ENCODE peak calls at places on chromosomes 2 and 18, in ten cellular contexts. M is GM20000, E is lower leg skin, I is AG04449, P is astrocyte of the spinal cord, L is endodermal cell, W is AG09309, Q is foreskin fibroblast, Y is endothelial cell, X is dorsolateral prefrontal cortex. F is an unnamed sample.

GRCh38 chr18:59540356-59540755 is 156.9 kb downstream of the CCBE1 start:
- DNase-seq in P (no peak), Y (no peak), Q (no peak), X (no peak), L (no peak), M (no peak), I (no peak), E (no peak), W (no peak), F (no peak)

GRCh38 chr2:32699151-32699550 is 71.3 kb downstream of the TTC27 start:
- DNase-seq in Q (no peak), W (no peak), X (no peak), E (no peak), P (no peak), L (peak), Y (no peak), I (no peak), M (no peak), F (no peak)

GRCh38 chr2:78734221-78734620 is 291.3 kb upstream of the REG3G start:
- DNase-seq in X (no peak), L (no peak), Y (no peak), E (no peak), Q (no peak), I (no peak), W (no peak), P (no peak), M (no peak), F (no peak)

GRCh38 chr2:128808462-128809255 is 490.0 kb upstream of the HS6ST1 start:
- DNase-seq in X (no peak), E (no peak), Q (peak), M (no peak), I (peak), Y (no peak), P (peak), L (peak), W (no peak), F (no peak)

GRCh38 chr18:66582151-66582550 is 21.7 kb downstream of the CDH19 start:
- DNase-seq in E (no peak), Y (no peak), X (no peak), Q (no peak), L (no peak), W (no peak), M (no peak), P (no peak), I (no peak), F (no peak)

GRCh38 chr2:237894986-237895543 is 35.6 kb downstream of the RAMP1 start:
- DNase-seq in Y (no peak), Q (no peak), P (no peak), L (no peak), X (no peak), M (no peak), W (no peak), E (no peak), I (no peak), F (no peak)

GRCh38 chr2:241103176-241103595 is 1.1 kb upstream of the MTERF4 start:
- DNase-seq in P (no peak), W (no peak), Q (no peak), E (peak), X (no peak), L (peak), I (no peak), M (no peak), Y (no peak), F (no peak)

GRCh38 chr2:88139804-88140203 is 11.9 kb upstream of the FABP1 start:
- DNase-seq in P (no peak), I (no peak), E (no peak), M (no peak), X (no peak), Q (no peak), W (no peak), L (no peak), Y (no peak), F (no peak)

GRCh38 chr2:231167745-231168459 is 30.5 kb upstream of the ARMC9 start:
- DNase-seq in W (no peak), L (no peak), E (no peak), Y (no peak), M (no peak), X (no peak), P (no peak), I (no peak), Q (no peak), F (no peak)

GRCh38 chr18:39523281-39523680 is 1957.7 kb upstream of the CELF4 start:
- DNase-seq in X (no peak), M (no peak), I (no peak), P (peak), E (no peak), Y (no peak), W (no peak), L (no peak), Q (peak), F (no peak)

GRCh38 chr18:37783771-37784170 is 218.2 kb upstream of the CELF4 start:
- DNase-seq in W (no peak), L (no peak), E (no peak), I (no peak), M (no peak), P (no peak), X (no peak), Q (no peak), Y (no peak), F (no peak)

GRCh38 chr2:45344071-45344470 is 267.0 kb downstream of the SRBD1 start:
- DNase-seq in I (no peak), Y (no peak), M (no peak), P (no peak), L (no peak), E (no peak), W (no peak), X (no peak), Q (no peak), F (no peak)

GRCh38 chr2:148814853-148815419 is 60.1 kb upstream of the KIF5C start:
- DNase-seq in I (no peak), M (no peak), L (no peak), Y (no peak), Q (peak), X (no peak), E (no peak), W (no peak), P (peak), F (no peak)

GRCh38 chr2:216777637-216778273 is 82.1 kb downstream of the TNP1 start:
- DNase-seq in Y (peak), E (no peak), L (peak), Q (peak), P (peak), I (no peak), M (peak), X (no peak), W (no peak), F (peak)

GRCh38 chr2:201579536-201579935 is 63.8 kb downstream of the TMEM237 start:
- DNase-seq in P (peak), Y (no peak), Q (no peak), E (no peak), L (no peak), W (no peak), I (peak), X (no peak), M (no peak), F (no peak)

GRCh38 chr18:79850731-79851130 is 53.0 kb downstream of the KCNG2 start:
- DNase-seq in W (no peak), Y (no peak), Q (no peak), X (no peak), M (no peak), E (peak), I (no peak), L (no peak), P (no peak), F (no peak)

DNA sequence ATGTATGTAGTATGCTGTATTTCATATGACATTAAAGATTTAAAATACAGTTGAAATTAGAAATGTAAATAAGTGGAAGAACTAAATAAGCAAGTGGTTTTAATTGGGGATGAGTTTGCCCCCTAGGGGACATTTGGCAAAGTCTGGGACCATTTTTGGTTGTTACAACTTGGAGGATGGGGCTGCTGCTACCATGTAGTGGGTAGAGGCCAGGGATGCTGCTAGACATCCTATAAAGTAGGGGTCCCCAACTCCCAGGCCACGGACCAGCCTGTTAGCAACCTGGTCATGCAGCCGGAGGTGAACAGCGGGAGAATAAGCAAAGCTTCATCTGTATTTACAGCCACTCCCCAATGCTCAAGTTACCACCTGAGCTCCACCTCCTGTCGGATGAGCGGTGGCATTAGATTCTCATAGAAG is 27.9 kb upstream of the ASNSD1 start:
- DNase-seq in I (no peak), M (no peak), W (no peak), Y (peak), X (no peak), P (no peak), E (no peak), L (peak), Q (peak), F (peak)
- TF ChIP-seq CTCF in I (no peak), M (no peak), W (peak), Y (peak), X (no peak), P (peak), E (no peak), L (peak), Q (peak), F (peak)

DNA sequence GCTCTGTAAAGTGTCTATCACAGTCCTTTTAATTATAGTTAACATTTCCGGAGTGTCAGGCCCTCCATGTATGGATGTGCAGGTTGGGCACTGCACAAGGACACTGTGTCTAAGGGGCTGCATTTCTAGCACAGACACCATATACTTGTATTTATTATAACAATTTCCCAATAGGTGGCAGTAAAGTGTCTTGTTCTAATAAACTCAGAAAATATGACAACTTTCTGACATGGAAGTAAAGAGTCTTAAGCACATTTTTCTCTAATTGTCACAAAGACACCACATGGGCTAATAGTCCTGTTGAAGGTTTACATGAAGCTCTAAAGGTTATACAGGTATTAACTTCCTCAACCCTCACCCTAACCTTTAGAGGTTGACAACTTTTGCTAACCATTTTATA is 156.6 kb downstream of the DYSF start:
- DNase-seq in Y (no peak), W (peak), P (peak), I (peak), L (no peak), E (no peak), Q (peak), X (no peak), M (no peak), F (no peak)
- TF ChIP-seq CTCF in Y (no peak), W (peak), P (peak), I (peak), L (no peak), E (no peak), Q (peak), X (peak), M (no peak), F (peak)

DNA sequence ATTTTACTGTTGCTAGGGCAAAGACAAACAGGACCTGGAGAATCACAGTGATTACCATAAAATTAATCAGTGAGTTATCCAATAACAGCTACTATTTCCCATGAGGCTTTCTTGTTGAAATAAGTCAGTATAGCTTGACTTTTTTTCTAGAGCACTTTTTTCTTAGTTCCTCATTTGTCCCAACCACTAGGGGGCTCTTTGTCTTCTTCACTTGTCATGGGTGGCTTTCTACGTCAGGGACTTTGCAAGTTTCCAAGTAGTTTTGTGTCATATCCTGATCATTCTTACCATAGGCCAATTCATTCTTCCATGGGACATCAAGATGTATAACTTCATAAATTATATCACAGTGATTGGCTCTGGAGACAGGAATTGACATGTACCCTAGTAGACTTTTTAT is 1019.6 kb upstream of the PIK3C3 start:
- DNase-seq in Q (peak), I (no peak), Y (peak), P (no peak), E (no peak), X (no peak), M (peak), W (no peak), L (no peak), F (no peak)
- TF ChIP-seq CTCF in Q (peak), I (no peak), Y (peak), P (peak), E (no peak), X (peak), M (no peak), W (peak), L (peak), F (no peak)

DNA sequence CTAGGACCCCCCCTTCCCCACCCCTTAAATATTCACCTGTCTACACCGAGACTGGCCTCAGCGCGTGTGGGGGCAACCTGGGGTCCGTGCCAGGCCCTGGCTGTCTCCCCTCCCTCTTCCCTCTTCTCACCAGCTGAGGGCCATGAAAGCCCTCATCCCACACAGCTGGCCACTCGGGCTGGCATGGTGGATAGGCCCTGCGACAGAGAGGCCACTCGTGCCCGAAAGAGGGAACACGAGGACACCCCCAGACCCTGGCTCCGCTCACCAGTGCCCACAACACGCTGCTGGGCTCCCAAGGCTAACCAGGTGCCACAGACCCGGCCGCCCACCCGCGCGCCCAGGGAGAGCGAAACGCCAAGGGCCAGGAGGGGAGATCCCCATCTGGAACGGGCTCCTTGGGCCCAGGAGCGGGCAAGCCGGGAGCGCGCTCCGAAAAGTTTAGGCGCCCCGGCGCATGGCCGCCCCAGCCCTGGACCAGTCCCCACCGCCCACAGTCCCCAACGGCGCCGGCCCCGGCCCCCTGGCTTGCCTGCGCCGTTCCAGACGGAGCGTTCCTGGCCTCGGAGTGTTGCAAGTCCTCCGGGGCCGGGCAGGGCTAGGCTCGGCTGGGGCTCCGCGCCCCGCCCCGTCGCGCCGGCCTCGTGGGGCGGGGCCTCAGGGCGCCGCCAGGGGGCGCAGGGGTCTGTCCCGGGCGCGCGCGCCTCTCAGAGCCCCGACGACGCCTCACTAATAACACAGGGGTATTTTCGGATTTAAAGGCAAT is at the start of gene TMBIM1:
- DNase-seq in Q (peak), E (peak), L (peak), P (peak), Y (peak), W (no peak), I (no peak), M (peak), X (peak), F (peak)
- TF ChIP-seq CTCF in Q (peak), E (no peak), L (peak), P (peak), Y (peak), W (peak), I (peak), M (peak), X (peak), F (peak)